ENCODE peak calls at places on chromosomes 6 and 20, in six cellular contexts. One of them, this sample, is unnamed.

GRCh38 chr6:110044093-110044492 is 66.0 kb downstream of the GPR6 start:
- DNase-seq in lower leg skin: no peak
- DNase-seq in kidney tubule cell: no peak
- DNase-seq in stimulated activated CD8-positive, alpha-beta memory T cell treated with anti-CD3 and anti-CD28 coated beads, Interleukin-4, amount 100 ng/mL, for 4 hours: no peak
- DNase-seq in NCI-H226: no peak
- DNase-seq in stimulated activated naive CD8-positive, alpha-beta T cell treated with anti-CD3 and anti-CD28 coated beads, Interleukin-15, Interleukin-2, amounts not matched to agents 100 U/mL and 50 U/mL, for 24 hours: no peak
- DNase-seq in this sample: no peak

GRCh38 chr6:88004707-88005106 is 42.9 kb upstream of the SPACA1 start:
- DNase-seq in lower leg skin: no peak
- DNase-seq in kidney tubule cell: no peak
- DNase-seq in stimulated activated CD8-positive, alpha-beta memory T cell treated with anti-CD3 and anti-CD28 coated beads, Interleukin-4, amount 100 ng/mL, for 4 hours: no peak
- DNase-seq in NCI-H226: no peak
- DNase-seq in stimulated activated naive CD8-positive, alpha-beta T cell treated with anti-CD3 and anti-CD28 coated beads, Interleukin-15, Interleukin-2, amounts not matched to agents 100 U/mL and 50 U/mL, for 24 hours: no peak
- DNase-seq in this sample: no peak

GRCh38 chr20:5550738-5551529 is 199.3 kb upstream of the SHLD1 start:
- DNase-seq in lower leg skin: no peak
- DNase-seq in kidney tubule cell: no peak
- DNase-seq in stimulated activated CD8-positive, alpha-beta memory T cell treated with anti-CD3 and anti-CD28 coated beads, Interleukin-4, amount 100 ng/mL, for 4 hours: no peak
- DNase-seq in NCI-H226: no peak
- DNase-seq in stimulated activated naive CD8-positive, alpha-beta T cell treated with anti-CD3 and anti-CD28 coated beads, Interleukin-15, Interleukin-2, amounts not matched to agents 100 U/mL and 50 U/mL, for 24 hours: no peak
- DNase-seq in this sample: no peak

GRCh38 chr6:79525272-79526100 is 11.7 kb downstream of the LCA5 start:
- DNase-seq in lower leg skin: no peak
- DNase-seq in kidney tubule cell: peak; percentile 69
- DNase-seq in stimulated activated CD8-positive, alpha-beta memory T cell treated with anti-CD3 and anti-CD28 coated beads, Interleukin-4, amount 100 ng/mL, for 4 hours: no peak
- DNase-seq in NCI-H226: peak; percentile 75
- DNase-seq in stimulated activated naive CD8-positive, alpha-beta T cell treated with anti-CD3 and anti-CD28 coated beads, Interleukin-15, Interleukin-2, amounts not matched to agents 100 U/mL and 50 U/mL, for 24 hours: no peak
- DNase-seq in this sample: no peak

GRCh38 chr20:45157977-45158376 is 16.7 kb upstream of the PI3 start:
- DNase-seq in lower leg skin: no peak
- DNase-seq in kidney tubule cell: peak; percentile 69
- DNase-seq in stimulated activated CD8-positive, alpha-beta memory T cell treated with anti-CD3 and anti-CD28 coated beads, Interleukin-4, amount 100 ng/mL, for 4 hours: no peak
- DNase-seq in NCI-H226: peak; percentile 82
- DNase-seq in stimulated activated naive CD8-positive, alpha-beta T cell treated with anti-CD3 and anti-CD28 coated beads, Interleukin-15, Interleukin-2, amounts not matched to agents 100 U/mL and 50 U/mL, for 24 hours: no peak
- DNase-seq in this sample: peak; percentile 89

GRCh38 chr6:158488065-158488464 is 71.8 kb upstream of the TMEM181 start:
- DNase-seq in lower leg skin: no peak
- DNase-seq in kidney tubule cell: peak; percentile 95
- DNase-seq in stimulated activated CD8-positive, alpha-beta memory T cell treated with anti-CD3 and anti-CD28 coated beads, Interleukin-4, amount 100 ng/mL, for 4 hours: no peak
- DNase-seq in NCI-H226: peak; percentile 90
- DNase-seq in stimulated activated naive CD8-positive, alpha-beta T cell treated with anti-CD3 and anti-CD28 coated beads, Interleukin-15, Interleukin-2, amounts not matched to agents 100 U/mL and 50 U/mL, for 24 hours: no peak
- DNase-seq in this sample: peak; percentile 87

GRCh38 chr6:51513891-51514290 is 573.5 kb downstream of the PKHD1 start:
- DNase-seq in lower leg skin: no peak
- DNase-seq in kidney tubule cell: peak; percentile 93
- DNase-seq in stimulated activated CD8-positive, alpha-beta memory T cell treated with anti-CD3 and anti-CD28 coated beads, Interleukin-4, amount 100 ng/mL, for 4 hours: no peak
- DNase-seq in NCI-H226: no peak
- DNase-seq in stimulated activated naive CD8-positive, alpha-beta T cell treated with anti-CD3 and anti-CD28 coated beads, Interleukin-15, Interleukin-2, amounts not matched to agents 100 U/mL and 50 U/mL, for 24 hours: no peak
- DNase-seq in this sample: no peak

GRCh38 chr20:54237544-54237943 is 29.7 kb downstream of the PFDN4 start:
- DNase-seq in lower leg skin: no peak
- DNase-seq in kidney tubule cell: no peak
- DNase-seq in stimulated activated CD8-positive, alpha-beta memory T cell treated with anti-CD3 and anti-CD28 coated beads, Interleukin-4, amount 100 ng/mL, for 4 hours: no peak
- DNase-seq in NCI-H226: no peak
- DNase-seq in stimulated activated naive CD8-positive, alpha-beta T cell treated with anti-CD3 and anti-CD28 coated beads, Interleukin-15, Interleukin-2, amounts not matched to agents 100 U/mL and 50 U/mL, for 24 hours: no peak
- DNase-seq in this sample: no peak

GRCh38 chr6:143598466-143599080 is 79.2 kb upstream of the PHACTR2 start:
- DNase-seq in lower leg skin: no peak
- DNase-seq in kidney tubule cell: no peak
- DNase-seq in stimulated activated CD8-positive, alpha-beta memory T cell treated with anti-CD3 and anti-CD28 coated beads, Interleukin-4, amount 100 ng/mL, for 4 hours: no peak
- DNase-seq in NCI-H226: no peak
- DNase-seq in stimulated activated naive CD8-positive, alpha-beta T cell treated with anti-CD3 and anti-CD28 coated beads, Interleukin-15, Interleukin-2, amounts not matched to agents 100 U/mL and 50 U/mL, for 24 hours: no peak
- DNase-seq in this sample: no peak

GRCh38 chr6:147909645-147910044 is 401.2 kb downstream of the SAMD5 start:
- DNase-seq in lower leg skin: no peak
- DNase-seq in kidney tubule cell: peak; percentile 66
- DNase-seq in stimulated activated CD8-positive, alpha-beta memory T cell treated with anti-CD3 and anti-CD28 coated beads, Interleukin-4, amount 100 ng/mL, for 4 hours: no peak
- DNase-seq in NCI-H226: no peak
- DNase-seq in stimulated activated naive CD8-positive, alpha-beta T cell treated with anti-CD3 and anti-CD28 coated beads, Interleukin-15, Interleukin-2, amounts not matched to agents 100 U/mL and 50 U/mL, for 24 hours: no peak
- DNase-seq in this sample: no peak